ENCODE peak calls at places on chromosomes 13 and 19, in ten cellular contexts. E, W, F, G, P, Q, D, S, B and V are unnamed samples.

GRCh38 chr19:6233051-6233826 is 46.5 kb downstream of the MLLT1 start:
- DNase-seq in E (peak; percentile 70), W (no peak), F (no peak), G (no peak), P (no peak), Q (no peak), D (no peak), S (peak; percentile 80), B (peak; percentile 57), V (no peak)

GRCh38 chr19:47309608-47310007 is at the start of gene C5AR1:
- DNase-seq in E (no peak), W (no peak), F (no peak), G (no peak), P (no peak), Q (no peak), D (no peak), S (no peak), B (no peak), V (no peak)

GRCh38 chr13:34730966-34731365 is 211.1 kb upstream of the NBEA start:
- DNase-seq in E (no peak), W (no peak), F (no peak), G (no peak), P (no peak), Q (no peak), D (no peak), S (no peak), B (no peak), V (no peak)

GRCh38 chr13:74443623-74444022 is 309.4 kb upstream of the KLF12 start:
- DNase-seq in E (no peak), W (peak; percentile 46), F (no peak), G (no peak), P (no peak), Q (no peak), D (no peak), S (no peak), B (peak; percentile 91), V (no peak)

GRCh38 chr19:31546561-31546960 is 197.3 kb upstream of the TSHZ3 start:
- DNase-seq in E (no peak), W (no peak), F (no peak), G (no peak), P (no peak), Q (no peak), D (no peak), S (no peak), B (no peak), V (no peak)

GRCh38 chr13:75762066-75762937 is 126.2 kb downstream of the LMO7 start:
- DNase-seq in E (no peak), W (no peak), F (no peak), G (peak; percentile 49), P (no peak), Q (no peak), D (no peak), S (peak; percentile 19), B (no peak), V (peak; percentile 87)

GRCh38 chr13:63902141-63902540 is 2486.5 kb upstream of the PCDH20 start:
- DNase-seq in E (no peak), W (no peak), F (no peak), G (no peak), P (no peak), Q (no peak), D (no peak), S (no peak), B (no peak), V (no peak)

GRCh38 chr13:21703846-21704245 is 33.0 kb downstream of the FGF9 start:
- DNase-seq in E (no peak), W (no peak), F (no peak), G (no peak), P (no peak), Q (no peak), D (no peak), S (no peak), B (no peak), V (no peak)

GRCh38 chr19:33921165-33921564 is 124.5 kb downstream of the KCTD15 start:
- DNase-seq in E (no peak), W (no peak), F (no peak), G (no peak), P (peak; percentile 15), Q (no peak), D (no peak), S (no peak), B (no peak), V (no peak)

GRCh38 chr19:50325310-50326100 is 3.7 kb downstream of the KCNC3 start:
- DNase-seq in E (peak; percentile 70), W (no peak), F (peak; percentile 92), G (peak; percentile 95), P (peak; percentile 99), Q (peak; percentile 97), D (peak; percentile 84), S (peak; percentile 81), B (no peak), V (no peak)

GRCh38 chr19:33998302-33998701 is 174.0 kb upstream of the LSM14A start:
- DNase-seq in E (no peak), W (no peak), F (no peak), G (no peak), P (peak; percentile 6), Q (no peak), D (no peak), S (peak; percentile 13), B (no peak), V (no peak)

GRCh38 chr19:36489920-36490415 is 607 bp upstream of the ZNF566 start:
- DNase-seq in E (no peak), W (peak; percentile 83), F (no peak), G (peak; percentile 79), P (peak; percentile 97), Q (peak; percentile 81), D (no peak), S (peak; percentile 74), B (peak; percentile 89), V (peak; percentile 86)

GRCh38 chr13:100674363-100674847 is at the start of gene TMTC4:
- DNase-seq in E (no peak), W (no peak), F (no peak), G (no peak), P (peak; percentile 35), Q (peak; percentile 69), D (peak; percentile 27), S (no peak), B (no peak), V (no peak)

GRCh38 chr13:110471156-110471832 is 90.2 kb downstream of the RAB20 start:
- DNase-seq in E (no peak), W (no peak), F (no peak), G (peak; percentile 72), P (no peak), Q (no peak), D (no peak), S (no peak), B (no peak), V (peak; percentile 69)

GRCh38 chr13:110468986-110469495 is 92.5 kb downstream of the RAB20 start:
- DNase-seq in E (no peak), W (no peak), F (no peak), G (no peak), P (no peak), Q (no peak), D (no peak), S (no peak), B (no peak), V (no peak)

GRCh38 chr13:110471833-110472162 is 89.7 kb downstream of the RAB20 start:
- DNase-seq in E (peak; percentile 37), W (no peak), F (no peak), G (peak; percentile 91), P (no peak), Q (no peak), D (no peak), S (peak; percentile 29), B (no peak), V (peak; percentile 92)

GRCh38 chr13:110469597-110469996 is 91.9 kb downstream of the RAB20 start:
- DNase-seq in E (no peak), W (no peak), F (no peak), G (no peak), P (no peak), Q (no peak), D (no peak), S (no peak), B (no peak), V (no peak)

GRCh38 chr13:110470272-110471009 is 91.1 kb downstream of the RAB20 start:
- DNase-seq in E (no peak), W (no peak), F (no peak), G (no peak), P (no peak), Q (no peak), D (no peak), S (no peak), B (no peak), V (no peak)
- TF ChIP-seq CTCF in E (no peak), W (no peak), F (no peak), G (no peak), P (no peak), Q (no peak), D (no peak), S (no peak), B (no peak), V (no peak)

GRCh38 chr19:40716655-40717324 is at the start of the genes COQ8B and ITPKC:
- DNase-seq in E (peak; percentile 100), W (peak; percentile 95), F (peak; percentile 100), G (peak; percentile 98), P (peak; percentile 100), Q (peak; percentile 100), D (peak; percentile 100), S (peak; percentile 99), B (peak; percentile 96), V (peak; percentile 83)
- TF ChIP-seq CTCF in E (peak; percentile 32), W (no peak), F (no peak), G (no peak), P (no peak), Q (no peak), D (peak; percentile 31), S (no peak), B (no peak), V (peak; percentile 13)

DNA sequence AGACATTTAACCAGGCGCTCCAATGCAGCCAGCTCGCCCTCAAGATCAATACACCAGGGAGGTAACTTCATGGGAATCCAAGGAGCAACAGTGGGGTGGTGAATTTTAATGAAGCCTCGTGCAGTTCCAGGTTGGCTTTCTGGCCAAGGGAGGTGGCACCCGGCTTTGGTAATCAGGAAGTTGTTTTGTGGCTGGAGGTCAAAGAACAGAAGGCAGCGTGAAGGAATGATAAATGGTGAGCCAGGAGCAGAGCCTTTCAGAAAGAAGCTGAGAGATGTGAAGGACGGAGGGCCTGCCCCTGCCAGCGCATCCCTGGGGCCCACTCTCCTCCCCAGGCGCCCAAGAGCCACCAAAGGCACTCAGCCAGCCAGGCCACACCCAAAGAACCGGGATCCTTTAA is 188.2 kb upstream of the TSC22D1 start:
- DNase-seq in E (no peak), W (no peak), F (no peak), G (no peak), P (peak; percentile 6), Q (no peak), D (no peak), S (peak; percentile 78), B (no peak), V (no peak)
- TF ChIP-seq CTCF in E (no peak), W (no peak), F (no peak), G (no peak), P (no peak), Q (no peak), D (no peak), S (no peak), B (no peak), V (no peak)

DNA sequence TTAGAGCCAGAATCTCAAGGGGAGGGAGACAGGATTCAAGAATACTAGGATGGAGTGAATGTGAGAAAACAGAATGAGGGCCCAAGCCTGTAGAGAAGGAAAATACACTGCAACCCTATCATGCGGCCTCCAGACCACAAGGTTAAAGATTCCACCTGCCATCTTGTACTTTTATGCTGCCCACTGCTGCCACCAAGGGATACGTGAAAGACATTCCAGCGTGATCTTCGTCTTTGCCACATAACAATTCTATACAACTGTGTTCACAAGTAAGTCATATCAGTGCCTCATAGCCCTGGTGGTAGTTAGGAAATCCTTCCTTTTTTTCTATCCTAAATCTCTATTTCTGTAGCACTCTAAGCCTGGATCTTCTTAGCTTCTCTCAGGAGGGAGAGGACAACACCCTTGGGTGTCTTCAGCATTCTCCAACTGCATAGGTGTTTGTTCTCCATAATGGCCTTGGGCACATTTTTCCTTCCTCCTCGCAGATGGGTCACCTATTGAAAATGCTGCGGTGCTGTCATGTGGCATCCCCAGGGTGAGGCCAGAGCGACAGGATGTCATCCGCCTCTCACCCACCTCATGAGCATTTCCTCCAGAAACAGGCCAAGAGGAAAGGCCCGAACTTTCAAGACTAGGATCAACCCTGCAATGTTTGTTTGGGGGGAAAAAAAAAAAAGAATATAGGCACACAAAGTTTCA is 13.6 kb downstream of the TPT1 start:
- DNase-seq in E (no peak), W (no peak), F (no peak), G (no peak), P (peak; percentile 38), Q (no peak), D (no peak), S (no peak), B (no peak), V (no peak)
- TF ChIP-seq CTCF in E (no peak), W (no peak), F (no peak), G (no peak), P (peak; percentile 48), Q (no peak), D (no peak), S (no peak), B (no peak), V (no peak)